ENCODE peak calls at places on chromosome 16, in eight cellular contexts. L, X, Z, K, S, R, W and M are unnamed samples.

GRCh38 chr16:3769942-3770341 is 52.6 kb upstream of the TRAP1 start:
- DNase-seq in K (no peak), S (no peak), R (no peak), X (no peak), L (no peak), Z (no peak), W (no peak), M (no peak)

GRCh38 chr16:74496054-74496453 is 74.8 kb upstream of the CLEC18B start:
- DNase-seq in S (no peak), Z (no peak), K (no peak), L (no peak), W (no peak), R (no peak), X (no peak), M (no peak)

GRCh38 chr16:73047536-73048291 is at the start of gene ZFHX3:
- DNase-seq in L (peak), R (peak), S (peak), W (no peak), K (peak), X (peak), Z (peak), M (peak)

GRCh38 chr16:78984887-78985464 is 615.6 kb downstream of the MAF start:
- DNase-seq in R (no peak), W (no peak), Z (peak), X (no peak), S (no peak), K (no peak), L (no peak), M (no peak)

GRCh38 chr16:2035431-2036199 is 8.9 kb downstream of the NHERF2 start:
- DNase-seq in Z (peak), R (peak), S (no peak), X (peak), K (no peak), W (peak), L (peak), M (peak)

GRCh38 chr16:16096161-16096857 is 127.0 kb downstream of the ABCC6 start:
- DNase-seq in Z (no peak), K (no peak), S (no peak), W (peak), L (no peak), R (peak), X (no peak), M (peak)

GRCh38 chr16:87421369-87421912 is 29.3 kb downstream of the MAP1LC3B start:
- DNase-seq in K (no peak), L (no peak), Z (peak), S (no peak), R (no peak), W (no peak), X (no peak), M (no peak)

GRCh38 chr16:79272141-79272577 is 328.4 kb downstream of the MAF start:
- DNase-seq in K (no peak), L (no peak), X (no peak), S (no peak), R (no peak), W (no peak), Z (no peak), M (no peak)

GRCh38 chr16:78437352-78437968 is 338.0 kb downstream of the WWOX start:
- DNase-seq in W (no peak), S (peak), Z (peak), L (no peak), X (peak), K (peak), R (peak), M (peak)

GRCh38 chr16:67713647-67714273 is 5.4 kb downstream of the GFOD2 start:
- DNase-seq in L (no peak), W (no peak), S (peak), R (no peak), Z (no peak), X (no peak), K (no peak), M (no peak)

GRCh38 chr16:50313596-50314483 is 47.5 kb downstream of the ADCY7 start:
- DNase-seq in Z (no peak), W (no peak), K (no peak), S (peak), R (peak), L (no peak), X (no peak), M (peak)

GRCh38 chr16:9852003-9852402 is 330.2 kb downstream of the GRIN2A start:
- DNase-seq in R (no peak), W (no peak), X (no peak), S (no peak), L (no peak), K (no peak), Z (no peak), M (no peak)

GRCh38 chr16:47110939-47111338 is 32.8 kb downstream of the NETO2 start:
- DNase-seq in L (no peak), S (no peak), Z (peak), W (no peak), R (peak), X (peak), K (no peak), M (no peak)

GRCh38 chr16:8878523-8878911 is 3.6 kb upstream of the LITAFD start:
- DNase-seq in Z (no peak), R (peak), K (no peak), X (peak), S (no peak), L (no peak), W (peak), M (peak)

GRCh38 chr16:58027341-58028167 is 2.0 kb downstream of the MMP15 start:
- DNase-seq in X (peak), Z (peak), K (peak), W (no peak), R (peak), S (no peak), L (no peak), M (no peak)

GRCh38 chr16:27840311-27841060 is 223.0 kb downstream of the GSG1L start:
- DNase-seq in R (no peak), X (no peak), W (no peak), Z (no peak), L (no peak), S (no peak), K (no peak), M (no peak)

GRCh38 chr16:14405611-14406537 is 224.2 kb downstream of the PARN start:
- DNase-seq in W (no peak), K (peak), X (peak), R (no peak), S (no peak), L (no peak), Z (peak), M (no peak)

GRCh38 chr16:79415983-79416641 is 184.4 kb downstream of the MAF start:
- DNase-seq in K (no peak), R (no peak), S (no peak), W (no peak), Z (no peak), L (no peak), X (no peak), M (no peak)

GRCh38 chr16:69855587-69855986 is 93.5 kb downstream of the WWP2 start:
- DNase-seq in W (no peak), Z (no peak), X (no peak), K (no peak), S (no peak), L (no peak), R (peak), M (no peak)

GRCh38 chr16:57235128-57236092 is 9.6 kb upstream of the ARL2BP start:
- DNase-seq in K (no peak), Z (no peak), X (no peak), S (no peak), R (peak), L (no peak), W (peak), M (no peak)

GRCh38 chr16:72475688-72476087 is 303.7 kb upstream of the PMFBP1 start:
- DNase-seq in K (no peak), R (no peak), L (no peak), S (no peak), X (no peak), W (no peak), Z (no peak), M (no peak)

GRCh38 chr16:79839851-79840321 is 239.3 kb upstream of the MAF start:
- DNase-seq in K (no peak), R (no peak), X (no peak), L (no peak), S (no peak), Z (no peak), W (no peak), M (no peak)

GRCh38 chr16:8567355-8568230 is 22.7 kb downstream of the TMEM114 start:
- DNase-seq in X (peak), Z (peak), R (peak), L (peak), S (peak), W (peak), K (peak), M (peak)

GRCh38 chr16:79076039-79076767 is 524.3 kb downstream of the MAF start:
- DNase-seq in R (no peak), W (no peak), X (no peak), K (no peak), S (no peak), L (no peak), Z (no peak), M (no peak)

GRCh38 chr16:4307215-4308037 is 8.4 kb upstream of the GLIS2 start:
- DNase-seq in S (peak), L (peak), W (peak), Z (peak), X (peak), K (peak), R (peak), M (peak)

GRCh38 chr16:55469821-55470532 is 9.0 kb upstream of the MMP2 start:
- DNase-seq in S (no peak), X (no peak), K (no peak), L (no peak), R (no peak), Z (no peak), W (no peak), M (no peak)

GRCh38 chr16:71201054-71201453 is 29.5 kb downstream of the HYDIN start:
- DNase-seq in Z (no peak), X (no peak), W (no peak), R (no peak), S (no peak), L (no peak), K (no peak), M (no peak)

GRCh38 chr16:72066747-72067146 is 3.7 kb downstream of the HPR start:
- DNase-seq in X (peak), R (peak), W (peak), Z (peak), L (no peak), S (no peak), K (no peak), M (peak)

GRCh38 chr16:56198044-56198754 is 6.9 kb downstream of the GNAO1 start:
- DNase-seq in X (no peak), K (no peak), W (no peak), Z (no peak), R (no peak), L (no peak), S (no peak), M (no peak)

GRCh38 chr16:14465799-14466198 is 164.3 kb downstream of the PARN start:
- DNase-seq in K (no peak), W (no peak), L (no peak), Z (no peak), X (no peak), S (no peak), R (no peak), M (no peak)

GRCh38 chr16:51707666-51708065 is 556.6 kb upstream of the SALL1 start:
- DNase-seq in Z (no peak), S (no peak), L (no peak), W (no peak), R (no peak), X (no peak), K (no peak), M (no peak)

GRCh38 chr16:29926675-29927522 is 873 bp upstream of the KCTD13 start:
- DNase-seq in Z (peak), W (no peak), L (no peak), K (peak), X (peak), R (no peak), S (no peak), M (peak)
- H3K4me3 ChIP-seq in Z (peak), W (peak), L (peak), K (no peak), X (peak), R (peak), S (peak), M (peak)

GRCh38 chr16:53346-54236 is at the start of the genes POLR3K and SNRNP25:
- DNase-seq in W (peak), R (peak), L (peak), S (peak), X (peak), Z (peak), K (peak), M (peak)
- TF ChIP-seq CTCF in W (no peak), R (no peak), L (no peak), S (no peak), X (no peak), Z (no peak), K (no peak), M (no peak)

DNA sequence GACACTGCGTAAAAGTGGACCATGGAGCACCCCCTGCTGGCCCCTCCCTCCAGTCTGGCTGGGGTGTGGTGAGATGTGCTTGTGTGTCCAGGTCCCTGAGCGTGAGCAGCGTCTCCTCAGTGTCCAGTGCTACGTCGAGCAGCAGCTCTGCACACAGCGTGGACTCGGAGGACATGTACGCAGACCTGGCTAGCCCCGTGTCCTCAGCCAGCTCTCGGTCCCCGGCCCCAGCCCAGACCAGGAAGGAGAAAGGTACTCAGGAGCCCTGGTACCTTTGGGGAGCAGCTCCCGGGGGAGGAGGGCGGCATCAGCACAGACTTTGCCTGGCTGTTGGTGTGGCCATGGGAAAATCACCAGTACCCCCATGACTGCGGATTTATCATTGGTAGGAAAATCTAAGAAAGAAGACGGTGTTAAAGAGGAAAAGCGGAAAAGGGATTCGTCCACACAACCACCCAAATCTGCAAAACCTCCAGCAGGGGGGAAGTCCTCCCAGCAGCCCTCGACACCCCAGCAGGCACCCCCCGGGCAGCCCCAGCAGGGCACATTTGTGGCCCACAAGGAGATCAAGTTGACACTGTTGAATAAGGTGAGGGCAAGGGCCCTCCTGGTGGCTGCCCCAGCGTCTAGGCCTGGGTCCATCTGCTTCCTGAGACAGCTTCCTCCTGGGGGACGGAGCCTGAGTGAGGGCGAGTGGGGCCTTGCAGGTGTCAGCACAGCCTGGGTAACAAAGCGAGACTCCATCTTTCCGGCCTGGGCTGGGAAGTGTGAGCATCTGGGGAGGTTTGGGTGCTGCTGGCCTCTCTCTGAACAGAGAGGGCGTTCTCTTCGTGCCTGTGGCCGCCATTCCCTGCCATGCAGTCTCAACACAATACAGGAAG is 10.6 kb upstream of the IL17C start:
- DNase-seq in X (no peak), W (no peak), R (no peak), Z (no peak), L (no peak), S (no peak), K (no peak), M (no peak)
- H3K4me3 ChIP-seq in X (no peak), W (no peak), R (no peak), Z (no peak), L (no peak), S (no peak), K (no peak), M (no peak)

DNA sequence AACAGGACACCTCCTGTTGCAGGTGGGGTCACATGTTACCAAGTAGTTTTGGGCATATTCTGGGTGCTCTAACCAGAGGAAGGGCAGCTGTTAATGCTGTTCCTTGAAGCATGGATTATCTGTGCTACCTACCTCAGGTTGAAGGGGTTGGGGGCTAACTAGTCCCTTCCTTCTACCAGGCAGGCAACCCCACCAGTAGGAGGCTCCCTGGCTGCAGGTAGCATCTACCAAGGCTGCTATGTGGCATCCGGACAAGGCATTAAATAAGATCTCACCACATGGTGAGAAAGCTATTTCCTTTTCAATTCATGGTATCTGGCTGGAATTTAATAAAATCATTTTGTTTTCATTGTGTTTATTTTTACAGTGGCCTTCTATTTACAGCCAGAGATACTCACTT is 62.5 kb downstream of the CACNG3 start:
- DNase-seq in L (no peak), K (no peak), W (no peak), X (no peak), Z (no peak), S (no peak), R (no peak), M (no peak)
- TF ChIP-seq CTCF in L (no peak), K (no peak), W (no peak), X (no peak), Z (no peak), S (no peak), R (no peak), M (no peak)

GRCh38 chr16:716768-717325 is 1.9 kb downstream of the METRN start:
- DNase-seq in Z (no peak), S (no peak), R (no peak), K (no peak), W (no peak), L (no peak), X (no peak), M (no peak)
- H3K4me3 ChIP-seq in Z (peak), S (no peak), R (no peak), K (no peak), W (no peak), L (peak), X (peak), M (no peak)

DNA sequence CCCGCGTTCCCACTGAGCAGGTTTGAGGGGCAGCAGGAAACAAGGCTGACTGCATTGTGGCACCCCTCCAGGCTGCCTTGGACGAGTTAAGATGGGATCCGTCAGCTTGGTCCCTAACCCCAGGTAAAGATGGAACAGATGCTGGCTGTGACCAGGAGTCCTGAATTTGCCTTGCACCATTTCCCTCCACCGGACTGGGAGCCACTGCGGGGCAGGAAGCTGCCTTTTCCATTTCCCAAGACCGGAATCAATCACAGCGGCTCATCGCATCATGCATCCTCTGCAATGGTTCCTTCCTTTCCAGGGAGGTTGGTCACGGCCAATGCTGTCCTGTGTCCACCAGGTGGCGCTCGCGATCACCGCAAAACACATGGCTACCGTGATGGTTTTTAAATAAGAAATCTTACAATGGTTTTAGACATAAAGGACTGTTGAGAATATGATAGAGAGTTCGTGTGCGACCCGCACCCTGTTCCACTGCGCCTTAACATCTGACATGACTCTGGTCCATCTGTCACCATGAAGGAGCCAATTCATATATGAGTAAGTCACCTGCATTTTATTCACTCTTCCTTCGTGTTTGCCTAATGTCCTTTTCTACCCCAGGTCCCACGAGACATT is 6.8 kb upstream of the MEAK7 start:
- DNase-seq in K (peak), X (peak), S (peak), R (peak), Z (peak), L (peak), W (peak), M (peak)
- TF ChIP-seq CTCF in K (peak), X (peak), S (peak), R (peak), Z (peak), L (peak), W (peak), M (peak)